ENCODE peak calls at places on chromosomes 6 and 20, in eight cellular contexts. F is RWPE1; Q is activated CD4-positive, alpha-beta T cell treated with anti-CD3 and anti-CD28 coated beads for 24 hours; I is heart right ventricle; B is AG08395; M is iris pigment epithelial cell; P is lower leg skin; W is A549. O is an unnamed sample.

GRCh38 chr6:130713144-130713543 is 114.1 kb upstream of the SMLR1 start:
- DNase-seq in F (no peak), Q (no peak), I (no peak), B (no peak), M (no peak), P (no peak), W (no peak), O (no peak)

GRCh38 chr6:6007311-6008113 is 787 bp upstream of the NRN1 start:
- DNase-seq in F (no peak), Q (no peak), I (peak), B (peak), M (no peak), P (no peak), W (no peak), O (peak)

GRCh38 chr6:52787917-52788316 is 15.7 kb downstream of the GSTA1 start:
- DNase-seq in F (no peak), Q (no peak), I (no peak), B (no peak), M (no peak), P (no peak), W (no peak), O (no peak)

GRCh38 chr6:68732423-68732822 is 97.3 kb downstream of the ADGRB3 start:
- DNase-seq in F (no peak), Q (no peak), I (no peak), B (no peak), M (no peak), P (no peak), W (no peak), O (no peak)

GRCh38 chr6:126054258-126054702 is 67.9 kb downstream of the TRMT11 start:
- DNase-seq in F (no peak), Q (no peak), I (no peak), B (no peak), M (peak), P (peak), W (no peak), O (no peak)

GRCh38 chr6:2026133-2026532 is 219.3 kb downstream of the GMDS start:
- DNase-seq in F (no peak), Q (no peak), I (no peak), B (no peak), M (no peak), P (no peak), W (no peak), O (no peak)

GRCh38 chr6:136866872-136867416 is 44.6 kb downstream of the PEX7 start:
- DNase-seq in F (no peak), Q (no peak), I (no peak), B (peak), M (peak), P (no peak), W (no peak), O (peak)

GRCh38 chr20:38890497-38890818 is 35.8 kb upstream of the FAM83D start:
- DNase-seq in F (no peak), Q (no peak), I (no peak), B (no peak), M (no peak), P (no peak), W (no peak), O (no peak)

GRCh38 chr6:123899745-123900144 is 96.1 kb downstream of the NKAIN2 start:
- DNase-seq in F (no peak), Q (no peak), I (no peak), B (no peak), M (no peak), P (no peak), W (no peak), O (no peak)